ENCODE peak calls at places on chromosomes 2 and 18, in five cellular contexts. X is tibial artery, T is PC-9, R is osteoblast, O is fibroblast of villous mesenchyme. B is an unnamed sample.
A peak's percentile ranks its signal among the peaks of the same experiment; 100 is the strongest.

GRCh38 chr18:13629841-13630747 is 96.3 kb downstream of the FAM210A start:
- DNase-seq in R (peak; percentile 97), O (peak; percentile 53), X (no peak), T (peak; percentile 50), B (no peak)

GRCh38 chr18:13260114-13260926 is 41.8 kb downstream of the LDLRAD4 start:
- DNase-seq in T (no peak), X (no peak), O (peak; percentile 3), R (no peak), B (no peak)

GRCh38 chr2:10451819-10452218 is 3.7 kb upstream of the ODC1 start:
- DNase-seq in O (no peak), R (peak; percentile 75), T (no peak), X (no peak), B (no peak)

GRCh38 chr2:242075163-242075562 is 205.6 kb downstream of the RTP5 start:
- DNase-seq in X (no peak), T (peak; percentile 74), O (peak; percentile 75), R (no peak), B (no peak)

GRCh38 chr2:1781291-1782080 is 37.2 kb upstream of the PXDN start:
- DNase-seq in R (peak; percentile 69), X (peak; percentile 39), T (no peak), O (no peak), B (no peak)

GRCh38 chr18:10140461-10140911 is 226.7 kb downstream of the VAPA start:
- DNase-seq in O (peak; percentile 60), X (no peak), R (no peak), T (no peak), B (no peak)

GRCh38 chr18:36169938-36170337 is 17.4 kb upstream of the MOCOS start:
- DNase-seq in R (no peak), T (no peak), O (no peak), X (no peak), B (no peak)

GRCh38 chr2:88654714-88655113 is 27.4 kb upstream of the EIF2AK3 start:
- DNase-seq in O (no peak), T (no peak), X (no peak), R (peak; percentile 63), B (no peak)

GRCh38 chr2:226893206-226893605 is 57.4 kb downstream of the RHBDD1 start:
- DNase-seq in X (no peak), R (no peak), O (peak; percentile 26), T (no peak), B (no peak)

GRCh38 chr2:46913471-46914381 is 1.9 kb downstream of the MCFD2 start:
- DNase-seq in T (peak; percentile 70), R (peak; percentile 93), X (peak; percentile 71), O (peak; percentile 80), B (peak; percentile 35)

GRCh38 chr2:200523158-200523557 is 2.8 kb upstream of the SGO2 start:
- DNase-seq in T (no peak), X (no peak), O (no peak), R (no peak), B (no peak)

GRCh38 chr2:54402350-54402749 is 53.8 kb upstream of the SPTBN1 start:
- DNase-seq in O (peak; percentile 97), T (no peak), X (peak; percentile 69), R (peak; percentile 18), B (no peak)

GRCh38 chr2:205372141-205372540 is 310.2 kb upstream of the NRP2 start:
- DNase-seq in O (peak; percentile 24), T (no peak), R (peak; percentile 71), X (no peak), B (no peak)

GRCh38 chr2:110114007-110114591 is 1.5 kb downstream of the MALL start:
- DNase-seq in O (no peak), T (peak; percentile 70), R (no peak), X (no peak), B (no peak)

GRCh38 chr2:159684796-159685195 is 27.5 kb upstream of the MARCHF7 start:
- DNase-seq in O (peak; percentile 28), T (no peak), X (no peak), R (peak; percentile 77), B (no peak)

GRCh38 chr18:51437280-51438271 is 240.1 kb upstream of the MEX3C start:
- DNase-seq in R (no peak), T (no peak), X (no peak), O (no peak), B (no peak)

GRCh38 chr2:95381212-95382127 is 21.0 kb upstream of the FAHD2A start:
- DNase-seq in O (no peak), R (no peak), X (peak; percentile 57), T (no peak), B (no peak)

GRCh38 chr18:58287626-58288289 is 243.7 kb downstream of the NEDD4L start:
- DNase-seq in O (no peak), R (peak; percentile 22), X (no peak), T (no peak), B (no peak)

GRCh38 chr18:57390044-57390443 is 37.7 kb downstream of the ST8SIA3 start:
- DNase-seq in O (no peak), R (no peak), T (no peak), X (no peak), B (no peak)

GRCh38 chr2:196403471-196403870 is 232.1 kb upstream of the STK17B start:
- DNase-seq in R (peak; percentile 43), O (peak; percentile 76), X (no peak), T (no peak), B (no peak)

GRCh38 chr18:23916338-23916737 is 98.2 kb upstream of the TTC39C start:
- DNase-seq in O (no peak), R (no peak), T (no peak), X (no peak), B (no peak)

GRCh38 chr2:119407430-119408220 is 24.0 kb upstream of the TMEM37 start:
- DNase-seq in T (peak; percentile 57), X (no peak), O (peak; percentile 73), R (peak; percentile 83), B (no peak)

GRCh38 chr2:220533485-220533884 is 906.1 kb downstream of the SLC4A3 start:
- DNase-seq in T (peak; percentile 47), X (no peak), O (peak; percentile 58), R (peak; percentile 64), B (no peak)

GRCh38 chr2:131104487-131105155 is 515 bp upstream of the PLEKHB2 start:
- DNase-seq in X (peak; percentile 78), T (peak; percentile 54), O (peak; percentile 83), R (peak; percentile 89), B (no peak)
- TF ChIP-seq CTCF in X (no peak), T (no peak), O (no peak), R (no peak), B (no peak)

GRCh38 chr18:22433960-22434359 is 16.2 kb upstream of the CTAGE1 start:
- DNase-seq in X (no peak), R (no peak), O (peak; percentile 58), T (no peak), B (no peak)

GRCh38 chr18:22439447-22439846 is 21.7 kb upstream of the CTAGE1 start:
- DNase-seq in T (no peak), R (peak; percentile 53), O (no peak), X (no peak), B (no peak)

GRCh38 chr18:22432672-22433137 is 15.0 kb upstream of the CTAGE1 start:
- DNase-seq in T (peak; percentile 60), R (peak; percentile 92), O (peak; percentile 94), X (peak; percentile 93), B (no peak)

GRCh38 chr18:22429564-22429963 is 11.8 kb upstream of the CTAGE1 start:
- DNase-seq in X (no peak), R (no peak), O (no peak), T (no peak), B (no peak)

DNA sequence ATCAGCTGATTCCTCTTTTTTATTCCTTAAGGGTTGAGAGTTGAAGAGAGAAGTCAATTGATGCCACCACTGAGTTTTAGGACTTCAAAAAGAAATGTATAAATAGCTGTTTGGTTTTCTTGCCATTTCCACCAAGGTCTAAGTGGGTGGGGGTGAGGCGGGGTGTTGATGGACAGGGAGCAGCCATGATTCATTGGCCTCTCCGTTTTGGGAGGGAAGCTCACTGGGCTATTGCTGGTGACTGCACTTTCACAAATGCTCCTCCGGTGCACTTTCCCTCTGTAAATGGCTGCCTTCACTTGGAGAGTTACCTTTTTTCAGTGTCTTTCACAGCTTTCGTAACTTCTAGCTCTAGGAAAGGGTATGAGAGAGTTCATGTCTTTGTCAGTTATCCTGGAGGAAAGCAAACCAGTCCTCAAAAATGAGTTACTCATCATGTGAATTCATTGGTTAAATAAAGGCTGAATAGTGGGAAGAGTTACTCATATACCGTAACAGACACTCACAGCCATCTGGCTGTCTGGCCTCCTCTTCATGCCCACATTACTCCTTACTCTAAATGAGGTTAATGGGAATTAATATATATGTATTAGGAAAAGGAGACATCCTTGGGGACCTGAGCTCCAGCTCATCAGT is 17.4 kb upstream of the CTAGE1 start:
- DNase-seq in X (no peak), T (no peak), O (peak; percentile 55), R (peak; percentile 84), B (no peak)
- H3K4me3 ChIP-seq in X (no peak overlapping the region), T (no peak overlapping the region), O (no peak overlapping the region), R (no peak overlapping the region), B (no peak overlapping the region)

DNA sequence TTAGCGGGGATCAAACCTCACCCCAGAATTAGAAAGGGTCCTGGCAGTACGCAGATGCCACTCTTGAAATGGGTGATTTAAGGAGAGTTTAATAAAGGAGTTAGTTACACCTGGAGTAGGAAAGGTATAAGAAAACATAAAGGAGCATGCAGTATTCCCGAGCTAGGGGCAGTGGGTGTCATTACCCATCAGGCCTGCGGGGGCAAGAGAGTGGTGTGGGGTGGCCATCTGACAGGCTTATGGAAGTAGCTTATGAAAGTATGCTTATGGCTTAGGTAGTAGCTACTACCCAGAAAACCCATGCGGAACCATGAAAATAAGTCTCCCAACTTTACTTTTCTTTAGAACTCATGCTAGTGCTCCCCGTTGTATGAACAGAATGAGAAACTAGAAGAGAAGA is 568.9 kb upstream of the ACVR2A start:
- DNase-seq in T (no peak), O (no peak), R (no peak), X (no peak), B (no peak)
- TF ChIP-seq CTCF in T (no peak), O (peak; percentile 31), R (no peak), X (no peak), B (no peak)

GRCh38 chr2:85435986-85436835 is 17.7 kb downstream of the SH2D6 start:
- DNase-seq in X (peak; percentile 65), R (peak; percentile 81), T (no peak), O (no peak), B (no peak)

GRCh38 chr2:85438291-85439110 is 20.0 kb downstream of the SH2D6 start:
- DNase-seq in R (no peak), O (peak; percentile 32), T (no peak), X (peak; percentile 77), B (peak; percentile 81)

GRCh38 chr2:85435220-85435958 is 16.9 kb downstream of the SH2D6 start:
- DNase-seq in X (peak; percentile 68), R (no peak), T (no peak), O (no peak), B (no peak)

GRCh38 chr2:85437488-85438290 is 19.2 kb downstream of the SH2D6 start:
- DNase-seq in R (peak; percentile 99), T (peak; percentile 74), O (peak; percentile 99), X (peak; percentile 95), B (peak; percentile 98)

DNA sequence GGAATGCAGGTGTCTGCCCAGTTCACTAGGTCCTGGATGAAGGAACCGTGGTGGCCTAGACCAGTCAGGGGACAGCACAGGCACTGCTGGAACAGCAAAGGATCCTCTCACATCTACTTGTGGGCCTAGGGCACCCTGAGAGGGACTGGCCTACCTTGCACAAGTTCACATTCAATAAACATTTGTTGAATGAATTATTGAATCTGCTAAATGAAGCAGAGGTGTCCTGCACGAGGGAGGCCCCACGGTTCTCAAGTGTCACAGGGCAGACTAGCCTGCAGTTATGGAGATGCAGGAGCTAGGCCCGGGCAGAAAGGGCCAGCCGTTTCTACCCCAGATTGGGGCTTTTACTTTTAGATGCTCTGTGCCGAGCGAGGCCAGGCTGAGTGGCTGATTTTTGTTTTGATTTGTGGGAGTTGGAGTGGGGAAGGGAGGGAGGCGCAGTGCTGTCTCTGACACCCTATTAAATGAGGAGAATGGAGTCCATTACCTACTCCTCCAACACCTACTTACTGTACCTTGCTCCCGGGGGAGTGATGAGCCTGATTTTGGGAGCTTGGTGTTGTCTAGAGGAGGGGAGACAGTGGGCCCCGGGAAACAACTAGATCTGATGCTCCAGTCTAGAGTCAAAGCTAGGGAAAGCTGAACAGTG is 18.4 kb downstream of the SH2D6 start:
- DNase-seq in R (peak; percentile 77), T (no peak), O (peak; percentile 36), X (peak; percentile 67), B (no peak)
- H3K4me3 ChIP-seq in R (peak overlapping the region; percentile 65), T (no peak overlapping the region), O (no peak overlapping the region), X (peak overlapping the region; percentile 66), B (no peak overlapping the region)